ENCODE peak calls at places on chromosome 9, in five cellular contexts. D is Kasumi-1, Z is activated T-cell treated with anti-CD3 and anti-CD28 coated beads for 1 hour, K is renal cortical epithelial cell, G is vagina. J is an unnamed sample.

GRCh38 chr9:86763795-86764194 is 183.5 kb downstream of the GAS1 start:
- DNase-seq in D (peak), Z (no peak), K (no peak), G (no peak), J (no peak)

GRCh38 chr9:133990366-133991210 is 1.5 kb downstream of the VAV2 start:
- DNase-seq in D (no peak), Z (no peak), K (peak), G (no peak), J (peak)

GRCh38 chr9:138096192-138096845 is 218.7 kb downstream of the CACNA1B start:
- DNase-seq in D (no peak), Z (no peak), K (no peak), G (peak), J (no peak)

GRCh38 chr9:129751841-129752801 is 721 bp downstream of the PTGES start:
- DNase-seq in D (no peak), Z (no peak), K (no peak), G (no peak), J (no peak)

GRCh38 chr9:127835930-127836586 is 18.4 kb downstream of the ENG start:
- DNase-seq in D (peak), Z (no peak), K (peak), G (no peak), J (peak)

GRCh38 chr9:123753669-123754307 is 176.1 kb downstream of the DENND1A start:
- DNase-seq in D (no peak), Z (no peak), K (peak), G (no peak), J (no peak)

GRCh38 chr9:136031741-136032638 is 63.1 kb downstream of the NACC2 start:
- DNase-seq in D (peak), Z (no peak), K (no peak), G (no peak), J (no peak)

GRCh38 chr9:131528186-131528585 is 2.9 kb downstream of the UCK1 start:
- DNase-seq in D (no peak), Z (no peak), K (no peak), G (no peak), J (no peak)

GRCh38 chr9:112056986-112057385 is 118.1 kb downstream of the SUSD1 start:
- DNase-seq in D (no peak), Z (no peak), K (no peak), G (no peak), J (no peak)

J was measured in tibial nerve.